ENCODE peak calls at places on chromosomes 11 and 22, in nine cellular contexts. One of them, this sample, is unnamed.

GRCh38 chr11:2263724-2264360 is 6.5 kb downstream of the ASCL2 start:
- DNase-seq in Peyer's patch: no peak
- DNase-seq in AG09319: no peak
- DNase-seq in naive B cell: no peak
- DNase-seq in sigmoid colon: no peak
- DNase-seq in activated T-helper 1 cell treated with anti-CD3 and anti-CD28 coated beads, Interleukin-12 subunit alpha, Interleukin-12 subunit beta, Interleukin-2, Interleukin-4 antibody, amounts not matched to agents 30 ng/mL and 10 ng/mL and 1 ng/mL, durations not matched to agents 14 hours and 24 hours and 36 hours: no peak
- DNase-seq in mesendoderm: no peak
- DNase-seq in AG08395: no peak
- DNase-seq in activated CD4-positive, alpha-beta T cell treated with anti-CD3 and anti-CD28 coated beads for 24 hours: no peak
- DNase-seq in this sample: no peak

GRCh38 chr11:117026593-117027330 is 71.5 kb downstream of the SIK3 start:
- DNase-seq in Peyer's patch: no peak
- DNase-seq in AG09319: no peak
- DNase-seq in naive B cell: no peak
- DNase-seq in sigmoid colon: no peak
- DNase-seq in activated T-helper 1 cell treated with anti-CD3 and anti-CD28 coated beads, Interleukin-12 subunit alpha, Interleukin-12 subunit beta, Interleukin-2, Interleukin-4 antibody, amounts not matched to agents 30 ng/mL and 10 ng/mL and 1 ng/mL, durations not matched to agents 14 hours and 24 hours and 36 hours: no peak
- DNase-seq in mesendoderm: no peak
- DNase-seq in AG08395: peak; percentile 40
- DNase-seq in activated CD4-positive, alpha-beta T cell treated with anti-CD3 and anti-CD28 coated beads for 24 hours: no peak
- DNase-seq in this sample: peak; percentile 45

GRCh38 chr11:129013737-129014475 is 71.2 kb upstream of the TP53AIP1 start:
- DNase-seq in Peyer's patch: no peak
- DNase-seq in AG09319: no peak
- DNase-seq in naive B cell: no peak
- DNase-seq in sigmoid colon: no peak
- DNase-seq in activated T-helper 1 cell treated with anti-CD3 and anti-CD28 coated beads, Interleukin-12 subunit alpha, Interleukin-12 subunit beta, Interleukin-2, Interleukin-4 antibody, amounts not matched to agents 30 ng/mL and 10 ng/mL and 1 ng/mL, durations not matched to agents 14 hours and 24 hours and 36 hours: no peak
- DNase-seq in mesendoderm: no peak
- DNase-seq in AG08395: no peak
- DNase-seq in activated CD4-positive, alpha-beta T cell treated with anti-CD3 and anti-CD28 coated beads for 24 hours: no peak
- DNase-seq in this sample: no peak

GRCh38 chr11:85815186-85815911 is 4.4 kb upstream of the SYTL2 start:
- DNase-seq in Peyer's patch: no peak
- DNase-seq in AG09319: peak; percentile 48
- DNase-seq in naive B cell: no peak
- DNase-seq in sigmoid colon: no peak
- DNase-seq in activated T-helper 1 cell treated with anti-CD3 and anti-CD28 coated beads, Interleukin-12 subunit alpha, Interleukin-12 subunit beta, Interleukin-2, Interleukin-4 antibody, amounts not matched to agents 30 ng/mL and 10 ng/mL and 1 ng/mL, durations not matched to agents 14 hours and 24 hours and 36 hours: no peak
- DNase-seq in mesendoderm: no peak
- DNase-seq in AG08395: peak; percentile 50
- DNase-seq in activated CD4-positive, alpha-beta T cell treated with anti-CD3 and anti-CD28 coated beads for 24 hours: no peak
- DNase-seq in this sample: peak; percentile 66

GRCh38 chr11:132448334-132448995 is 1078.0 kb downstream of the NTM start:
- DNase-seq in Peyer's patch: no peak
- DNase-seq in AG09319: no peak
- DNase-seq in naive B cell: no peak
- DNase-seq in sigmoid colon: no peak
- DNase-seq in activated T-helper 1 cell treated with anti-CD3 and anti-CD28 coated beads, Interleukin-12 subunit alpha, Interleukin-12 subunit beta, Interleukin-2, Interleukin-4 antibody, amounts not matched to agents 30 ng/mL and 10 ng/mL and 1 ng/mL, durations not matched to agents 14 hours and 24 hours and 36 hours: no peak
- DNase-seq in mesendoderm: peak; percentile 32
- DNase-seq in AG08395: peak; percentile 76
- DNase-seq in activated CD4-positive, alpha-beta T cell treated with anti-CD3 and anti-CD28 coated beads for 24 hours: no peak
- DNase-seq in this sample: no peak

GRCh38 chr11:68042219-68043028 is 3.6 kb downstream of the TCIRG1 start:
- DNase-seq in Peyer's patch: no peak
- DNase-seq in AG09319: no peak
- DNase-seq in naive B cell: no peak
- DNase-seq in sigmoid colon: peak; percentile 62
- DNase-seq in activated T-helper 1 cell treated with anti-CD3 and anti-CD28 coated beads, Interleukin-12 subunit alpha, Interleukin-12 subunit beta, Interleukin-2, Interleukin-4 antibody, amounts not matched to agents 30 ng/mL and 10 ng/mL and 1 ng/mL, durations not matched to agents 14 hours and 24 hours and 36 hours: no peak
- DNase-seq in mesendoderm: no peak
- DNase-seq in AG08395: no peak
- DNase-seq in activated CD4-positive, alpha-beta T cell treated with anti-CD3 and anti-CD28 coated beads for 24 hours: no peak
- DNase-seq in this sample: no peak

GRCh38 chr22:28395920-28396447 is 283.7 kb downstream of the TTC28 start:
- DNase-seq in Peyer's patch: no peak
- DNase-seq in AG09319: no peak
- DNase-seq in naive B cell: no peak
- DNase-seq in sigmoid colon: no peak
- DNase-seq in activated T-helper 1 cell treated with anti-CD3 and anti-CD28 coated beads, Interleukin-12 subunit alpha, Interleukin-12 subunit beta, Interleukin-2, Interleukin-4 antibody, amounts not matched to agents 30 ng/mL and 10 ng/mL and 1 ng/mL, durations not matched to agents 14 hours and 24 hours and 36 hours: no peak
- DNase-seq in mesendoderm: no peak
- DNase-seq in AG08395: peak; percentile 27
- DNase-seq in activated CD4-positive, alpha-beta T cell treated with anti-CD3 and anti-CD28 coated beads for 24 hours: no peak
- DNase-seq in this sample: no peak

GRCh38 chr22:29945435-29945834 is 62.5 kb downstream of the MTMR3 start:
- DNase-seq in Peyer's patch: no peak
- DNase-seq in AG09319: no peak
- DNase-seq in naive B cell: no peak
- DNase-seq in sigmoid colon: no peak
- DNase-seq in activated T-helper 1 cell treated with anti-CD3 and anti-CD28 coated beads, Interleukin-12 subunit alpha, Interleukin-12 subunit beta, Interleukin-2, Interleukin-4 antibody, amounts not matched to agents 30 ng/mL and 10 ng/mL and 1 ng/mL, durations not matched to agents 14 hours and 24 hours and 36 hours: no peak
- DNase-seq in mesendoderm: no peak
- DNase-seq in AG08395: no peak
- DNase-seq in activated CD4-positive, alpha-beta T cell treated with anti-CD3 and anti-CD28 coated beads for 24 hours: no peak
- DNase-seq in this sample: no peak

GRCh38 chr22:37337204-37337943 is 55.1 kb downstream of the CYTH4 start:
- DNase-seq in Peyer's patch: no peak
- DNase-seq in AG09319: no peak
- DNase-seq in naive B cell: no peak
- DNase-seq in sigmoid colon: no peak
- DNase-seq in activated T-helper 1 cell treated with anti-CD3 and anti-CD28 coated beads, Interleukin-12 subunit alpha, Interleukin-12 subunit beta, Interleukin-2, Interleukin-4 antibody, amounts not matched to agents 30 ng/mL and 10 ng/mL and 1 ng/mL, durations not matched to agents 14 hours and 24 hours and 36 hours: no peak
- DNase-seq in mesendoderm: no peak
- DNase-seq in AG08395: peak; percentile 33
- DNase-seq in activated CD4-positive, alpha-beta T cell treated with anti-CD3 and anti-CD28 coated beads for 24 hours: no peak
- DNase-seq in this sample: no peak

GRCh38 chr11:76008474-76008873 is 193.5 kb downstream of the UVRAG start:
- DNase-seq in Peyer's patch: no peak
- DNase-seq in AG09319: no peak
- DNase-seq in naive B cell: no peak
- DNase-seq in sigmoid colon: no peak
- DNase-seq in activated T-helper 1 cell treated with anti-CD3 and anti-CD28 coated beads, Interleukin-12 subunit alpha, Interleukin-12 subunit beta, Interleukin-2, Interleukin-4 antibody, amounts not matched to agents 30 ng/mL and 10 ng/mL and 1 ng/mL, durations not matched to agents 14 hours and 24 hours and 36 hours: no peak
- DNase-seq in mesendoderm: no peak
- DNase-seq in AG08395: peak; percentile 7
- DNase-seq in activated CD4-positive, alpha-beta T cell treated with anti-CD3 and anti-CD28 coated beads for 24 hours: no peak
- DNase-seq in this sample: no peak

GRCh38 chr11:120959189-120959588 is 64.7 kb upstream of the TBCEL start:
- DNase-seq in Peyer's patch: no peak
- DNase-seq in AG09319: no peak
- DNase-seq in naive B cell: no peak
- DNase-seq in sigmoid colon: no peak
- DNase-seq in activated T-helper 1 cell treated with anti-CD3 and anti-CD28 coated beads, Interleukin-12 subunit alpha, Interleukin-12 subunit beta, Interleukin-2, Interleukin-4 antibody, amounts not matched to agents 30 ng/mL and 10 ng/mL and 1 ng/mL, durations not matched to agents 14 hours and 24 hours and 36 hours: no peak
- DNase-seq in mesendoderm: no peak
- DNase-seq in AG08395: no peak
- DNase-seq in activated CD4-positive, alpha-beta T cell treated with anti-CD3 and anti-CD28 coated beads for 24 hours: no peak
- DNase-seq in this sample: no peak

GRCh38 chr11:130534525-130534924 is 86.1 kb downstream of the ADAMTS15 start:
- DNase-seq in Peyer's patch: no peak
- DNase-seq in AG09319: no peak
- DNase-seq in naive B cell: no peak
- DNase-seq in sigmoid colon: no peak
- DNase-seq in activated T-helper 1 cell treated with anti-CD3 and anti-CD28 coated beads, Interleukin-12 subunit alpha, Interleukin-12 subunit beta, Interleukin-2, Interleukin-4 antibody, amounts not matched to agents 30 ng/mL and 10 ng/mL and 1 ng/mL, durations not matched to agents 14 hours and 24 hours and 36 hours: no peak
- DNase-seq in mesendoderm: no peak
- DNase-seq in AG08395: no peak
- DNase-seq in activated CD4-positive, alpha-beta T cell treated with anti-CD3 and anti-CD28 coated beads for 24 hours: no peak
- DNase-seq in this sample: no peak

GRCh38 chr11:123202155-123202714 is 7.2 kb upstream of the CLMP start:
- DNase-seq in Peyer's patch: no peak
- DNase-seq in AG09319: no peak
- DNase-seq in naive B cell: no peak
- DNase-seq in sigmoid colon: peak; percentile 93
- DNase-seq in activated T-helper 1 cell treated with anti-CD3 and anti-CD28 coated beads, Interleukin-12 subunit alpha, Interleukin-12 subunit beta, Interleukin-2, Interleukin-4 antibody, amounts not matched to agents 30 ng/mL and 10 ng/mL and 1 ng/mL, durations not matched to agents 14 hours and 24 hours and 36 hours: no peak
- DNase-seq in mesendoderm: peak; percentile 78
- DNase-seq in AG08395: no peak
- DNase-seq in activated CD4-positive, alpha-beta T cell treated with anti-CD3 and anti-CD28 coated beads for 24 hours: no peak
- DNase-seq in this sample: no peak

GRCh38 chr22:23718371-23719165 is 27.8 kb downstream of the RGL4 start:
- DNase-seq in Peyer's patch: no peak
- DNase-seq in AG09319: no peak
- DNase-seq in naive B cell: no peak
- DNase-seq in sigmoid colon: no peak
- DNase-seq in activated T-helper 1 cell treated with anti-CD3 and anti-CD28 coated beads, Interleukin-12 subunit alpha, Interleukin-12 subunit beta, Interleukin-2, Interleukin-4 antibody, amounts not matched to agents 30 ng/mL and 10 ng/mL and 1 ng/mL, durations not matched to agents 14 hours and 24 hours and 36 hours: no peak
- DNase-seq in mesendoderm: no peak
- DNase-seq in AG08395: no peak
- DNase-seq in activated CD4-positive, alpha-beta T cell treated with anti-CD3 and anti-CD28 coated beads for 24 hours: no peak
- DNase-seq in this sample: no peak

GRCh38 chr11:11178671-11179070 is 174.4 kb downstream of the CSNK2A3 start:
- DNase-seq in Peyer's patch: no peak
- DNase-seq in AG09319: no peak
- DNase-seq in naive B cell: no peak
- DNase-seq in sigmoid colon: no peak
- DNase-seq in activated T-helper 1 cell treated with anti-CD3 and anti-CD28 coated beads, Interleukin-12 subunit alpha, Interleukin-12 subunit beta, Interleukin-2, Interleukin-4 antibody, amounts not matched to agents 30 ng/mL and 10 ng/mL and 1 ng/mL, durations not matched to agents 14 hours and 24 hours and 36 hours: no peak
- DNase-seq in mesendoderm: no peak
- DNase-seq in AG08395: peak; percentile 50
- DNase-seq in activated CD4-positive, alpha-beta T cell treated with anti-CD3 and anti-CD28 coated beads for 24 hours: no peak
- DNase-seq in this sample: no peak

GRCh38 chr22:19779685-19780268 is 19.2 kb downstream of the TBX1 start:
- DNase-seq in Peyer's patch: no peak
- DNase-seq in AG09319: no peak
- DNase-seq in naive B cell: no peak
- DNase-seq in sigmoid colon: no peak
- DNase-seq in activated T-helper 1 cell treated with anti-CD3 and anti-CD28 coated beads, Interleukin-12 subunit alpha, Interleukin-12 subunit beta, Interleukin-2, Interleukin-4 antibody, amounts not matched to agents 30 ng/mL and 10 ng/mL and 1 ng/mL, durations not matched to agents 14 hours and 24 hours and 36 hours: no peak
- DNase-seq in mesendoderm: no peak
- DNase-seq in AG08395: no peak
- DNase-seq in activated CD4-positive, alpha-beta T cell treated with anti-CD3 and anti-CD28 coated beads for 24 hours: no peak
- DNase-seq in this sample: no peak